ENCODE peak calls at places on chromosomes 2 and 18, in seven cellular contexts. S is non-pigmented ciliary epithelial cell; Q is A172; L is BJ; V is activated naive CD8-positive, alpha-beta T cell treated with anti-CD3 and anti-CD28 coated beads for 36 hours; P is NCI-H1436; T is stimulated activated CD4-positive, alpha-beta T cell treated with anti-CD3 and anti-CD28 coated beads, Interleukin-12 subunit alpha, Interleukin-12 subunit beta, amount 100 ng/mL, for 48 hours. D is an unnamed sample.
A peak's percentile ranks its signal among the peaks of the same experiment; 100 is the strongest.

GRCh38 chr2:212811036-212811805 is 272.6 kb upstream of the ERBB4 start:
- DNase-seq in Q (no peak), T (no peak), S (peak; percentile 17), L (no peak), V (no peak), P (no peak), D (no peak)

GRCh38 chr2:70675862-70676261 is 92.1 kb downstream of the ADD2 start:
- DNase-seq in T (no peak), Q (no peak), V (no peak), P (no peak), S (no peak), L (no peak), D (no peak)

GRCh38 chr2:221649045-221649444 is 76.9 kb upstream of the EPHA4 start:
- DNase-seq in L (no peak), S (no peak), P (peak; percentile 7), T (no peak), V (no peak), Q (no peak), D (no peak)

GRCh38 chr2:28434600-28434989 is 41.9 kb downstream of the FOSL2 start:
- DNase-seq in Q (no peak), P (no peak), V (no peak), L (no peak), T (no peak), S (no peak), D (no peak)

GRCh38 chr2:104434363-104434792 is 419.5 kb upstream of the POU3F3 start:
- DNase-seq in L (no peak), S (no peak), T (no peak), V (peak; percentile 2), Q (no peak), P (peak; percentile 59), D (peak; percentile 29)

GRCh38 chr2:95380731-95381130 is 21.8 kb upstream of the FAHD2A start:
- DNase-seq in V (no peak), P (no peak), L (no peak), T (no peak), S (no peak), Q (no peak), D (no peak)

GRCh38 chr2:234091432-234091879 is 41.0 kb downstream of the SPP2 start:
- DNase-seq in T (no peak), Q (peak; percentile 36), P (peak; percentile 24), L (no peak), V (no peak), S (no peak), D (no peak)

GRCh38 chr2:170969872-170970271 is 40.8 kb downstream of the GORASP2 start:
- DNase-seq in Q (no peak), S (no peak), L (no peak), V (no peak), T (no peak), P (no peak), D (no peak)

GRCh38 chr2:39488450-39488849 is 51.4 kb upstream of the MAP4K3 start:
- DNase-seq in L (no peak), V (no peak), Q (peak; percentile 84), T (no peak), S (peak; percentile 85), P (no peak), D (no peak)

GRCh38 chr2:109511168-109511567 is 102.6 kb downstream of the SEPTIN10 start:
- DNase-seq in Q (no peak), P (no peak), V (no peak), S (no peak), L (no peak), T (no peak), D (no peak)

GRCh38 chr2:206981739-206982336 is 42.5 kb downstream of the CPO start:
- DNase-seq in T (peak; percentile 32), S (no peak), Q (peak; percentile 68), V (peak; percentile 43), P (peak; percentile 78), L (no peak), D (peak; percentile 56)

GRCh38 chr2:219457784-219458369 is 23.2 kb downstream of the SPEG start:
- DNase-seq in L (no peak), T (no peak), V (peak; percentile 36), P (no peak), S (no peak), Q (no peak), D (no peak)

GRCh38 chr18:42654561-42654960 is 460.9 kb downstream of the RIT2 start:
- DNase-seq in T (no peak), Q (peak; percentile 14), V (no peak), L (no peak), S (no peak), P (no peak), D (no peak)

GRCh38 chr2:55054076-55054475 is 3.8 kb upstream of the RTN4 start:
- DNase-seq in S (no peak), Q (no peak), L (no peak), V (no peak), P (no peak), T (no peak), D (no peak)

GRCh38 chr2:60249879-60250278 is 303.6 kb downstream of the BCL11A start:
- DNase-seq in L (no peak), T (no peak), Q (no peak), V (no peak), S (no peak), P (no peak), D (no peak)

GRCh38 chr2:189142893-189143759 is 36.4 kb downstream of the COL5A2 start:
- DNase-seq in Q (peak; percentile 76), P (peak; percentile 17), T (no peak), V (peak; percentile 29), L (no peak), S (no peak), D (peak; percentile 59)